ENCODE peak calls at places on chromosomes 11 and 22, in ten cellular contexts. I is mucosa of gallbladder; U is naive thymus-derived CD4-positive, alpha-beta T cell; G is GM20000; L is ecto neural progenitor cell; W is cardiac fibroblast; Z is kidney; R is activated T-helper 1 cell treated with anti-CD3 and anti-CD28 coated beads, Interleukin-2, amount 50 U/mL, for 16 hours; V is B cell; C is mammary epithelial cell. M is an unnamed sample.

GRCh38 chr11:118017631-118018315 is 31.6 kb downstream of the IL10RA start:
- DNase-seq in I (no peak), U (no peak), G (no peak), L (no peak), W (no peak), Z (no peak), R (no peak), V (no peak), C (no peak), M (no peak)

GRCh38 chr11:118088531-118088930 is 1.8 kb upstream of the SMIM35 start:
- DNase-seq in I (peak), U (no peak), G (no peak), L (no peak), W (no peak), Z (peak), R (no peak), V (peak), C (peak), M (no peak)

GRCh38 chr11:103987631-103988594 is 48.5 kb upstream of the DDI1 start:
- DNase-seq in I (no peak), U (no peak), G (no peak), L (no peak), W (no peak), Z (no peak), R (no peak), V (no peak), C (no peak), M (no peak)

GRCh38 chr11:830295-831131 is 2.2 kb upstream of the CD151 start:
- DNase-seq in I (peak), U (no peak), G (peak), L (peak), W (no peak), Z (peak), R (no peak), V (peak), C (peak), M (peak)

GRCh38 chr11:61975638-61976419 is 8.4 kb upstream of the FTH1 start:
- DNase-seq in I (no peak), U (no peak), G (no peak), L (no peak), W (peak), Z (no peak), R (no peak), V (no peak), C (no peak), M (no peak)

GRCh38 chr11:3000032-3000961 is 8.2 kb upstream of the NAP1L4 start:
- DNase-seq in I (peak), U (no peak), G (no peak), L (no peak), W (peak), Z (peak), R (no peak), V (no peak), C (peak), M (no peak)

GRCh38 chr11:134120143-134120850 is 51.4 kb downstream of the JAM3 start:
- DNase-seq in I (peak), U (no peak), G (no peak), L (no peak), W (peak), Z (peak), R (no peak), V (no peak), C (peak), M (no peak)

GRCh38 chr22:35191412-35191811 is 65.9 kb upstream of the HMGXB4 start:
- DNase-seq in I (no peak), U (no peak), G (no peak), L (peak), W (peak), Z (no peak), R (no peak), V (no peak), C (peak), M (no peak)

GRCh38 chr11:79101736-79102135 is 339.1 kb downstream of the TENM4 start:
- DNase-seq in I (no peak), U (no peak), G (no peak), L (no peak), W (no peak), Z (no peak), R (no peak), V (no peak), C (no peak), M (no peak)

GRCh38 chr11:2298795-2299747 is 2.6 kb downstream of the C11orf21 start:
- DNase-seq in I (peak), U (peak), G (no peak), L (peak), W (peak), Z (peak), R (no peak), V (peak), C (peak), M (peak)